ENCODE peak calls at places on chromosome 3, in six cellular contexts. P, S, C, X, B and L are unnamed samples.

GRCh38 chr3:48426401-48426909 is 3.4 kb downstream of the PLXNB1 start:
- DNase-seq in S (no peak), B (no peak), P (no peak), X (peak), C (peak), L (no peak)

GRCh38 chr3:151911462-151911861 is 38.0 kb downstream of the SUCNR1 start:
- DNase-seq in P (no peak), S (no peak), C (no peak), X (no peak), B (no peak), L (no peak)

GRCh38 chr3:117997201-117998049 is 1037.2 kb downstream of the IGSF11 start:
- DNase-seq in B (peak), P (peak), S (peak), C (peak), X (peak), L (peak)

GRCh38 chr3:129261850-129262249 is 12.4 kb downstream of the COPG1 start:
- DNase-seq in S (no peak), P (no peak), C (no peak), X (no peak), B (no peak), L (no peak)

GRCh38 chr3:48398701-48399386 is 26.8 kb downstream of the FBXW12 start:
- DNase-seq in B (no peak), X (no peak), S (no peak), C (peak), P (no peak), L (no peak)

GRCh38 chr3:189401196-189401595 is 229.4 kb downstream of the TPRG1 start:
- DNase-seq in B (no peak), S (no peak), C (no peak), X (no peak), P (no peak), L (no peak)

GRCh38 chr3:30180305-30181275 is 425.8 kb upstream of the TGFBR2 start:
- DNase-seq in B (peak), P (no peak), C (peak), X (no peak), S (peak), L (no peak)

GRCh38 chr3:13217736-13218540 is 144.7 kb upstream of the IQSEC1 start:
- DNase-seq in X (no peak), C (peak), B (peak), P (no peak), S (no peak), L (peak)

GRCh38 chr3:101936419-101937331 is 87.4 kb downstream of the NFKBIZ start:
- DNase-seq in P (peak), S (peak), B (peak), C (peak), X (no peak), L (peak)

GRCh38 chr3:16085884-16086608 is 88.4 kb upstream of the GALNT15 start:
- DNase-seq in P (peak), X (peak), S (peak), C (no peak), B (no peak), L (no peak)

GRCh38 chr3:127844326-127844942 is 22.1 kb upstream of the MGLL start:
- DNase-seq in B (no peak), C (no peak), P (no peak), S (no peak), X (no peak), L (no peak)

GRCh38 chr3:12869025-12869695 is 27.8 kb upstream of the RPL32 start:
- DNase-seq in P (peak), C (no peak), X (peak), B (no peak), S (peak), L (no peak)

DNA sequence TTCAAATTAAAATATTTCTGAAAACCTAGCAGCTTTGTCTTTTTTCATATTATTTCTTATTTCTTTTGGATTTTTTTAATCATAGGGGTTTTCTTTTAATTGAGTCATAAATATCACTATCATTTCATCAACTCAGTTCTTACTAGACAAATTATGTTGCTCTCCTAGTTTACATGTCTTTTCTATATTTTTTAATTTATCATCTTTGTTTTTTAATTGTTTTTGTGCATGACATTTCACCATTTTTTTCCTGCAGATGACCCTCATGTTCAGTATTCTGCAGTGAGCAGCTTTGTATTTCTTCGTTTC is 89.9 kb downstream of the RASA2 start:
- DNase-seq in S (no peak), C (no peak), X (no peak), P (no peak), B (no peak), L (no peak)
- TF ChIP-seq CTCF in S (no peak), C (no peak), X (no peak), P (no peak), B (no peak), L (no peak)

DNA sequence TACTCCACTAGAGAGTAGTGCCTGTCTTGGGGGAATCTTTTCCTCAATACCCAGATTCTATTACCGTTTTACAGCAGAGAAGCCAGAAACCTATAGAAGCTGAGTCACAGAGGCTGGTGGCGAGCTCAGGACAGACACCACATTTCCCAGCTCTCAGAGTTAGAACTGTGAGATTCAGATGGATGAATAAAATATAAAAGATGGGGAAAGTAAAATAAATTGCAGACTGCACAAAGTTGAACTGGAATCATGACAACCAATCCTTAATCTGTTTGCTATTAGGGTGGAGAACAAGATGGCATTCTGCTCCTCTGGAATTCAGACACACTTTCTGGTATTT is 40.5 kb upstream of the CMSS1 start:
- DNase-seq in S (no peak), B (no peak), C (no peak), X (no peak), P (no peak), L (no peak)
- H3K27ac ChIP-seq in S (no peak), B (no peak), C (no peak), X (no peak), P (no peak), L (no peak)

DNA sequence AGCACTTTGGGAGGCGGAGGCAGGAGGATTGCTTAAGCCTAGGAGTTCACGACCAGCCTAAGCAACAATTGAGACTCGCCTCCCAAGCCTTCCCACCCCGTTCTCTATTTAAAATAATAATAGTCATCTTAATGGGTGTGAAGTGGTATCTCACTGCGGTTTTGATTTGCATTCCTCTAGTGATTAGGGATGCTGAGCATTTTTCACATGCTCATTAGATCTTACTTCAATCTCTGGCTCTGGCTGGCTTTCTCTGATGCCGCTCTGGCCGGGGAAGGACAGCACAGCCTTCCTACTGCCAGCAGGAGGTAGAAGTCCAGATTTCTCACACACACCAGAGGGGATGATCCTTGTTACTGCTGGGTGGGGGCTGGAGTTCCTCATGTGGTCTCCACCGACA is 7.4 kb upstream of the EIF4A2 start:
- DNase-seq in C (peak), P (no peak), B (no peak), S (peak), X (no peak), L (no peak)
- TF ChIP-seq CTCF in C (no peak), P (no peak), B (no peak), S (peak), X (no peak), L (no peak)

DNA sequence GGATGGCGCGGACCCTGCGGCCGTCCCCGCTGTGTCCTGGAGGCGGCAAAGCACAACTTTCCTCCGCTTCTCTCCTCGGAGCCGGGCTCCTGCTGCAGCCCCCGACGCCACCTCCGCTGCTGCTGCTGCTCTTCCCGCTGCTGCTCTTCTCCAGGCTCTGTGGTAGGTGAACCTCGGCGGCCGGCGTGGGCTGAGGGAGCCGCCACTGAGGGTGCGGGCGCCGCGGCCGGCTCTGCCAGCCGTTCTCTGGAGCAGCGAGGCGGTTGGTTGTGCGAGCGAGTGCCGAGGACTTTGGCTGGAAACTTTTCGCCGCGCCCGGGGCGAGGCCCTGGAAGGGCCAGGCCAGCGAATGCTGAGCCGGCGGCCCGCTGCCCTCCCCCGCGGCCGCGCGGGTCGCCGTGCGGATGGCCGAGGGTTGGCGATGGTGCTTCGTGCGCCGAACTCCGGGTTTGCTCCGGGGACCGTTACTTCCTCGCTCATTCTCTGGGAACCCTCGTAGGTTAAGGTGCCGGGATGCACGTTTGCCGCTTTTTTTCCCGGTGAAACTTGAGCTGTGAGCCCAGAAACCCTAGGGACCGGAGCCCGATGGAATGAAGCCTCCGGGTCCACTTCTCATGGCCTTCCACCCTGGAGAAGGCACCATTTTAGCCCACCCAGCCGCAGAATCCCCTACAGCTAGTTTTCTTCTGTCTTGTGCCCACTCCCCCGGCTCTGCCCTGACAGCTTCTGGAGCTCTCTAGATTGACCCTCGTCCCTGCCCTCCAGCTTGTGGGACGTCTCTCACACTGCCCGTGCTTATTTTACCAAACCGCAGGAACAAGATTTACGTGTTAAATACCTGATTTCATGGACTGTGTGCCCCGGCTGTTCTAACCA is 638 bp downstream of the NECTIN3 start:
- DNase-seq in S (peak), X (peak), P (peak), B (peak), C (peak), L (no peak)
- H3K27ac ChIP-seq in S (peak), X (peak), P (peak), B (peak), C (peak), L (no peak)

GRCh38 chr3:45244356-45244755 is 18.3 kb upstream of the TMEM158 start:
- DNase-seq in P (no peak), C (no peak), S (no peak), B (no peak), X (no peak), L (no peak)
- TF ChIP-seq CTCF in P (no peak), C (peak), S (no peak), B (no peak), X (no peak), L (no peak)

DNA sequence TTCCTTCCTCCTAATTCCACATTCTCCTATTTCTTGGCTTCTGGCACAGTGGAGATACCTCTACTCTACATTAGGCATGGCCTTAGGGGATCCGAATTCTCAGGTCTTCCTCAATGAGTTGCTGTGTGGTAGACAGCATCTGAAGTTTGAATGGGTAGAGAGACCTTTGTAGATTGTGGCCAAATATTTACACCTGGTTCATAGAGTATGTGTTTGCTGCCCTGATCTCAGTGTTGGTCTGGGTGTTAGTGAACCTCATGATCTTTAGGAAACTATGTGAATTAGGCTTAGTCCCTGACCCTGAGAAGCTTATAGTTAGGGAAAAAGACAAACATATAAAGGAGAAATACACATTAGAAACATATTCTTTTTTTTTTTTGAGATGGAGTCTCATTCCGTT is 75.8 kb downstream of the LPP start:
- DNase-seq in B (no peak), C (no peak), X (no peak), P (no peak), S (no peak), L (no peak)
- H3K27ac ChIP-seq in B (no peak), C (no peak), X (no peak), P (peak), S (no peak), L (no peak)

GRCh38 chr3:84825817-84826216 is 133.0 kb upstream of the CADM2 start:
- DNase-seq in B (no peak), C (no peak), P (no peak), S (no peak), X (no peak), L (no peak)
- TF ChIP-seq CTCF in B (no peak), C (no peak), P (no peak), S (no peak), X (no peak), L (peak)

GRCh38 chr3:73624363-73625123 is at the start of gene PDZRN3:
- DNase-seq in P (peak), B (peak), C (peak), X (peak), S (peak), L (no peak)

GRCh38 chr3:73623996-73624362 is 762 bp downstream of the PDZRN3 start:
- DNase-seq in B (peak), S (peak), C (no peak), X (no peak), P (no peak), L (peak)

GRCh38 chr3:73625124-73625665 is 454 bp upstream of the PDZRN3 start:
- DNase-seq in X (peak), S (peak), B (no peak), C (peak), P (peak), L (no peak)

GRCh38 chr3:73622135-73622534 is 2.6 kb downstream of the PDZRN3 start:
- DNase-seq in P (no peak), X (peak), S (peak), B (no peak), C (peak), L (no peak)

GRCh38 chr3:73623316-73623715 is 1.4 kb downstream of the PDZRN3 start:
- DNase-seq in C (no peak), B (no peak), S (peak), X (no peak), P (no peak), L (no peak)
- H3K27ac ChIP-seq in C (peak), B (no peak), S (peak), X (peak), P (no peak), L (no peak)

DNA sequence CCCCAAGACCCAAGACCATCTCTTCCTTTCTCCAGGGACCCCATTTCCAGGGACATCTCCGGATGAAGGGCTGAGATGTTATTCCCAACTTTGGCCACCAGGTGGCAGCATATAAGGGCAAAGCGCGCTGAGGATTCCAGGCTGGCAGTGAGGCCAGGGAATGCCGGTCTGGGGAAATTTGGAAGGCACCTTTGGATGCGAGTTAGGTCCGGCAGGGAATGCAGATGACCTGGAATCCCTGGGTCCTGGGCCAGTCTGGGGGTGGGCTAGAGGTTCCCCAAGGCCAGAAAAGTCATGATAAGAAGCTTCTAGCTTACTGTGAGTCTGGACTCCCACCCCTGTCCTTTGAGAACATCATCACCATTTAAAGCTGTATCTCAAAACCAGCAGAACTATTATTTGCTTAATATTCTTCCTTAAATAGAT is 1.6 kb upstream of the CHST13 start:
- DNase-seq in P (peak), C (peak), S (peak), B (peak), X (peak), L (no peak)
- TF ChIP-seq CTCF in P (peak), C (peak), S (peak), B (peak), X (peak), L (peak)

DNA sequence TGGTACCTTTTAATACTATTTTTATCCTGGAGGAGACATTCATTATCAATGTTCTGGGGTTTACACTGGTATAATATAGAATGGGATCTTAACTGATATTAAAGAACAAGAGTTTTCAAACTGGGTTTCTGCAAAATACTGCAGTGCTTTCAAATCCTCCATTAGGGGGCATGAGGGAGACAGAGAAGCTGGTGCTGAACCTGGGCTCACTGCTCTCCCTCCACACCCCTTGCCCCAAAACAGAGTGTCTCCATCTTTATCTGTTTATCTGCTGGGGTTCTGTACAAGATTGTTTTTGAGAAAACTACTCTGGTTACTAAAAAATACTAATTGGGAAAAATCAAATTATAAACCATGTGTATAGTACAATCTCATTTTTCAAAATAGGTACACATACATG is 41.7 kb downstream of the CADPS start:
- DNase-seq in S (no peak), P (no peak), C (no peak), B (no peak), X (no peak), L (no peak)
- H3K27ac ChIP-seq in S (no peak), P (no peak), C (no peak), B (no peak), X (no peak), L (no peak)